ENCODE peak calls at places on chromosomes 1 and 21, in six cellular contexts. P, Z, X, S, L and V are unnamed samples.

GRCh38 chr1:33228935-33229487 is 27.3 kb upstream of the ZNF362 start:
- DNase-seq in P (no peak), Z (peak; percentile 86), X (no peak), S (peak; percentile 92), L (peak; percentile 78), V (peak; percentile 81)

GRCh38 chr1:58982259-58982998 is 198.6 kb upstream of the JUN start:
- DNase-seq in P (peak; percentile 35), Z (no peak), X (no peak), S (peak; percentile 23), L (no peak), V (no peak)

GRCh38 chr1:202579806-202580205 is 130.4 kb downstream of the SYT2 start:
- DNase-seq in P (no peak), Z (peak; percentile 96), X (no peak), S (peak; percentile 84), L (peak; percentile 85), V (peak; percentile 95)

GRCh38 chr1:89633103-89633744 is at the start of gene LRRC8C:
- DNase-seq in P (peak; percentile 34), Z (peak; percentile 70), X (peak; percentile 55), S (no peak), L (no peak), V (peak; percentile 34)

GRCh38 chr1:27643626-27644368 is 8.8 kb upstream of the FGR start:
- DNase-seq in P (peak; percentile 28), Z (peak; percentile 64), X (peak; percentile 53), S (no peak), L (no peak), V (peak; percentile 12)

GRCh38 chr1:109802901-109803561 is 39.3 kb upstream of the EPS8L3 start:
- DNase-seq in P (no peak), Z (no peak), X (no peak), S (no peak), L (no peak), V (no peak)

GRCh38 chr1:16047791-16048475 is 4.4 kb downstream of the CLCNKB start:
- DNase-seq in P (no peak), Z (no peak), X (no peak), S (no peak), L (no peak), V (no peak)

GRCh38 chr21:46028547-46029200 is 47.1 kb downstream of the COL6A1 start:
- DNase-seq in P (no peak), Z (peak; percentile 30), X (no peak), S (peak; percentile 80), L (no peak), V (peak; percentile 81)

GRCh38 chr1:25889470-25889869 is 14.0 kb upstream of the PAQR7 start:
- DNase-seq in P (peak; percentile 58), Z (no peak), X (no peak), S (no peak), L (no peak), V (no peak)

GRCh38 chr1:213330281-213330680 is 279.2 kb downstream of the RPS6KC1 start:
- DNase-seq in P (no peak), Z (no peak), X (no peak), S (no peak), L (no peak), V (no peak)

GRCh38 chr1:40837601-40838000 is 24.6 kb downstream of the CITED4 start:
- DNase-seq in P (no peak), Z (no peak), X (no peak), S (no peak), L (no peak), V (no peak)

GRCh38 chr1:160652924-160653619 is 6.2 kb upstream of the SLAMF1 start:
- DNase-seq in P (no peak), Z (no peak), X (no peak), S (no peak), L (no peak), V (no peak)

GRCh38 chr1:89836997-89837909 is 16.4 kb downstream of the LRRC8D start:
- DNase-seq in P (no peak), Z (no peak), X (no peak), S (no peak), L (no peak), V (peak; percentile 37)

GRCh38 chr1:222464841-222465210 is 83.1 kb downstream of the HHIPL2 start:
- DNase-seq in P (peak; percentile 18), Z (peak; percentile 76), X (peak; percentile 40), S (peak; percentile 43), L (no peak), V (peak; percentile 37)

GRCh38 chr1:23559985-23560755 is 869 bp upstream of the ID3 start:
- DNase-seq in P (no peak), Z (peak; percentile 52), X (no peak), S (no peak), L (no peak), V (no peak)

GRCh38 chr21:37800496-37801061 is 115.7 kb downstream of the KCNJ6 start:
- DNase-seq in P (no peak), Z (no peak), X (no peak), S (no peak), L (no peak), V (no peak)

GRCh38 chr1:94622757-94623156 is 81.2 kb upstream of the F3 start:
- DNase-seq in P (no peak), Z (peak; percentile 97), X (no peak), S (no peak), L (no peak), V (peak; percentile 92)

GRCh38 chr21:14815001-14815400 is 249.8 kb downstream of the NRIP1 start:
- DNase-seq in P (no peak), Z (no peak), X (no peak), S (peak; percentile 12), L (no peak), V (no peak)

GRCh38 chr21:30491963-30492428 is at the start of gene KRTAP19-3:
- DNase-seq in P (no peak), Z (no peak), X (no peak), S (no peak), L (no peak), V (no peak)

GRCh38 chr1:248858096-248858890 is 592 bp downstream of the ZNF692 start:
- DNase-seq in P (peak; percentile 56), Z (peak; percentile 70), X (no peak), S (peak; percentile 46), L (peak; percentile 15), V (peak; percentile 45)

GRCh38 chr1:36134805-36135339 is 9.8 kb upstream of the COL8A2 start:
- DNase-seq in P (peak; percentile 15), Z (peak; percentile 75), X (no peak), S (no peak), L (no peak), V (peak; percentile 47)

GRCh38 chr1:174194451-174194850 is 35.1 kb downstream of the RABGAP1L start:
- DNase-seq in P (no peak), Z (no peak), X (no peak), S (no peak), L (no peak), V (no peak)

GRCh38 chr1:92301021-92301420 is 2.2 kb downstream of the RPAP2 start:
- DNase-seq in P (no peak), Z (no peak), X (no peak), S (no peak), L (no peak), V (no peak)

GRCh38 chr1:50265790-50266314 is 157.1 kb downstream of the ELAVL4 start:
- DNase-seq in P (no peak), Z (peak; percentile 16), X (no peak), S (no peak), L (peak; percentile 31), V (no peak)

GRCh38 chr1:175373786-175374623 is 181.4 kb upstream of the KIAA0040 start:
- DNase-seq in P (peak; percentile 5), Z (peak; percentile 2), X (no peak), S (no peak), L (no peak), V (no peak)

GRCh38 chr1:32919811-32920733 is 18.9 kb upstream of the TMEM54 start:
- DNase-seq in P (no peak), Z (peak; percentile 63), X (no peak), S (no peak), L (peak; percentile 92), V (peak; percentile 57)

GRCh38 chr1:36305915-36306209 is 306 bp upstream of the SH3D21 start:
- DNase-seq in P (no peak), Z (peak; percentile 20), X (no peak), S (no peak), L (no peak), V (no peak)

GRCh38 chr1:202144510-202145324 is at the start of gene ARL8A:
- DNase-seq in P (peak; percentile 34), Z (peak; percentile 45), X (peak; percentile 65), S (no peak), L (no peak), V (no peak)

GRCh38 chr1:228695015-228695955 is 40.0 kb upstream of the RHOU start:
- DNase-seq in P (no peak), Z (peak; percentile 4), X (no peak), S (no peak), L (no peak), V (no peak)

GRCh38 chr1:205536759-205537361 is 32.4 kb downstream of the CDK18 start:
- DNase-seq in P (no peak), Z (no peak), X (no peak), S (no peak), L (no peak), V (no peak)

GRCh38 chr1:170126691-170127090 is 19.1 kb upstream of the NTMT2 start:
- DNase-seq in P (no peak), Z (peak; percentile 94), X (no peak), S (peak; percentile 80), L (peak; percentile 92), V (peak; percentile 90)

GRCh38 chr1:69794831-69795230 is 227.1 kb downstream of the LRRC7 start:
- DNase-seq in P (no peak), Z (peak; percentile 3), X (no peak), S (no peak), L (peak; percentile 2), V (no peak)

GRCh38 chr1:80565416-80565815 is 1235.3 kb upstream of the ADGRL2 start:
- DNase-seq in P (no peak), Z (no peak), X (no peak), S (no peak), L (no peak), V (no peak)

GRCh38 chr1:224333939-224334701 is 4.1 kb upstream of the NVL start:
- DNase-seq in P (no peak), Z (peak; percentile 29), X (no peak), S (peak; percentile 57), L (peak; percentile 14), V (peak; percentile 55)